ENCODE peak calls at places on chromosome X, in eight cellular contexts. Z, L, U, G, O, M, E and T are unnamed samples.

GRCh38 chrX:40855932-40856515 is 120.7 kb upstream of the MED14 start:
- ATAC-seq in E (no peak), Z (no peak), U (peak; percentile 87), O (no peak), M (no peak), G (no peak), L (no peak), T (no peak)

GRCh38 chrX:21972721-21973120 is 32.2 kb downstream of the SMS start:
- ATAC-seq in G (peak; percentile 81), O (no peak), U (no peak), Z (no peak), M (peak; percentile 94), L (peak; percentile 94), E (peak; percentile 16), T (peak; percentile 79)

GRCh38 chrX:53241558-53241957 is 16.6 kb upstream of the KDM5C start:
- ATAC-seq in O (no peak), E (no peak), Z (no peak), L (no peak), U (no peak), M (no peak), G (no peak), T (no peak)

GRCh38 chrX:106177982-106178321 is 9.8 kb downstream of the PWWP3B start:
- ATAC-seq in L (no peak), E (no peak), U (peak; percentile 63), O (no peak), M (no peak), G (no peak), Z (no peak), T (no peak)

GRCh38 chrX:568341-568740 is 62.2 kb upstream of the SHOX start:
- ATAC-seq in U (no peak), M (no peak), L (no peak), E (no peak), Z (no peak), G (no peak), O (no peak), T (peak; percentile 49)

GRCh38 chrX:81110286-81110685 is 91.4 kb downstream of the HMGN5 start:
- ATAC-seq in G (no peak), L (no peak), O (no peak), Z (no peak), U (no peak), E (no peak), M (no peak), T (no peak)

GRCh38 chrX:16665089-16665488 is 15.1 kb downstream of the S100G start:
- ATAC-seq in O (no peak), E (no peak), U (no peak), G (no peak), M (no peak), L (no peak), Z (no peak), T (no peak)

GRCh38 chrX:17738002-17738713 is 865 bp downstream of the SCML1 start:
- ATAC-seq in L (peak; percentile 57), O (peak; percentile 59), G (peak; percentile 24), U (peak; percentile 50), Z (peak; percentile 58), M (peak; percentile 73), E (peak; percentile 47), T (peak; percentile 9)

GRCh38 chrX:148940411-148940996 is 440.1 kb downstream of the AFF2 start:
- ATAC-seq in G (no peak), L (no peak), O (no peak), Z (no peak), E (no peak), M (no peak), U (no peak), T (no peak)

GRCh38 chrX:131607796-131608369 is 64.0 kb downstream of the OR13H1 start:
- ATAC-seq in O (no peak), L (no peak), G (no peak), U (no peak), Z (no peak), M (no peak), E (no peak), T (no peak)

GRCh38 chrX:38262715-38263620 is 42.3 kb upstream of the SRPX start:
- ATAC-seq in G (no peak), Z (no peak), L (no peak), O (no peak), M (no peak), E (no peak), U (no peak), T (no peak)

GRCh38 chrX:120697053-120697452 is 67.2 kb upstream of the C1GALT1C1 start:
- ATAC-seq in U (no peak), L (peak; percentile 93), E (no peak), Z (no peak), O (no peak), G (peak; percentile 91), M (peak; percentile 98), T (peak; percentile 97)

GRCh38 chrX:10619311-10620015 is 922 bp downstream of the MID1 start:
- ATAC-seq in G (no peak), E (peak; percentile 23), U (peak; percentile 38), Z (peak; percentile 26), L (no peak), O (no peak), M (no peak), T (no peak)

GRCh38 chrX:155881158-155881993 is at the start of gene VAMP7:
- ATAC-seq in Z (peak; percentile 99), E (peak; percentile 100), G (peak; percentile 99), L (peak; percentile 95), M (peak; percentile 96), U (peak; percentile 100), O (peak; percentile 100), T (peak; percentile 98)

GRCh38 chrX:23926015-23926414 is 18.2 kb downstream of the CXorf58 start:
- ATAC-seq in Z (no peak), U (no peak), G (no peak), E (no peak), L (no peak), M (no peak), O (no peak), T (no peak)

GRCh38 chrX:53437211-53437610 is 3.0 kb upstream of the HSD17B10 start:
- ATAC-seq in M (no peak), Z (no peak), E (no peak), O (no peak), L (no peak), U (no peak), G (no peak), T (no peak)

GRCh38 chrX:125308653-125309052 is 11.0 kb upstream of the TEX13C start:
- ATAC-seq in G (no peak), M (no peak), E (no peak), U (no peak), L (no peak), Z (no peak), O (no peak), T (no peak)

GRCh38 chrX:118928126-118928525 is 46.3 kb upstream of the LONRF3 start:
- ATAC-seq in U (no peak), O (no peak), E (no peak), Z (peak; percentile 53), M (no peak), G (no peak), L (no peak), T (no peak)

GRCh38 chrX:71198066-71198465 is 25.0 kb upstream of the GJB1 start:
- ATAC-seq in O (no peak), U (no peak), M (peak; percentile 56), G (peak; percentile 53), L (peak; percentile 49), Z (no peak), E (peak; percentile 24), T (peak; percentile 64)

GRCh38 chrX:133586443-133586842 is 171.2 kb upstream of the GPC4 start:
- ATAC-seq in O (no peak), E (no peak), G (no peak), L (no peak), M (no peak), Z (no peak), U (no peak), T (no peak)

GRCh38 chrX:20270557-20270880 is 3.8 kb upstream of the RPS6KA3 start:
- ATAC-seq in Z (no peak), M (no peak), G (no peak), O (peak; percentile 16), L (no peak), E (no peak), U (no peak), T (no peak)